ENCODE peak calls at places on chromosome 9, in nine cellular contexts. F is cardiac muscle cell, T is choroid plexus epithelial cell, W is SJSA1, X is mucosa of descending colon, J is fibroblast of lung, O is mesenchymal stem cell, K is lower lobe of right lung, P is mammary epithelial cell. Y is an unnamed sample.

GRCh38 chr9:103798620-103799019 is 295.5 kb upstream of the SMC2 start:
- DNase-seq in K (no peak), O (peak), F (no peak), X (no peak), J (no peak), W (no peak), T (peak), P (peak), Y (no peak)

GRCh38 chr9:6052520-6052919 is 37.1 kb upstream of the RANBP6 start:
- DNase-seq in K (no peak), J (no peak), T (no peak), O (no peak), F (peak), X (no peak), W (no peak), P (peak), Y (no peak)

GRCh38 chr9:35912791-35913400 is 3.6 kb downstream of the SPAAR start:
- DNase-seq in O (no peak), P (no peak), W (no peak), F (no peak), K (no peak), T (no peak), J (no peak), X (no peak), Y (no peak)

GRCh38 chr9:115369322-115369957 is 251.5 kb upstream of the TNC start:
- DNase-seq in P (peak), X (no peak), T (peak), F (no peak), J (peak), K (no peak), O (peak), W (no peak), Y (peak)

GRCh38 chr9:117060963-117061362 is 353.9 kb downstream of the ASTN2 start:
- DNase-seq in F (no peak), X (no peak), T (no peak), W (no peak), O (no peak), K (no peak), J (no peak), P (no peak), Y (no peak)

GRCh38 chr9:129763235-129763917 is 10.5 kb upstream of the PTGES start:
- DNase-seq in K (no peak), P (no peak), T (peak), X (no peak), J (peak), W (peak), O (peak), F (no peak), Y (peak)

GRCh38 chr9:4508907-4509589 is 18.8 kb downstream of the SLC1A1 start:
- DNase-seq in F (no peak), P (peak), W (no peak), T (peak), X (no peak), J (no peak), K (no peak), O (peak), Y (no peak)

GRCh38 chr9:97293207-97293721 is 14.2 kb upstream of the CCDC180 start:
- DNase-seq in T (peak), O (peak), K (no peak), J (peak), X (no peak), P (no peak), W (peak), F (no peak), Y (no peak)

GRCh38 chr9:69036319-69036718 is 767 bp downstream of the FXN start:
- DNase-seq in W (no peak), T (peak), O (peak), P (peak), F (no peak), J (no peak), K (no peak), X (no peak), Y (no peak)

GRCh38 chr9:137240321-137240840 is 706 bp upstream of the TUBB4B start:
- DNase-seq in O (peak), J (peak), P (peak), X (peak), W (no peak), T (peak), F (peak), K (peak), Y (no peak)

GRCh38 chr9:137303893-137304382 is 1.9 kb upstream of the NRARP start:
- DNase-seq in W (no peak), J (no peak), F (no peak), K (no peak), X (peak), P (no peak), O (no peak), T (no peak), Y (no peak)

GRCh38 chr9:4640027-4640426 is 22.1 kb upstream of the PLPP6 start:
- DNase-seq in X (no peak), J (peak), F (peak), T (peak), W (peak), K (no peak), P (no peak), O (peak), Y (no peak)

DNA sequence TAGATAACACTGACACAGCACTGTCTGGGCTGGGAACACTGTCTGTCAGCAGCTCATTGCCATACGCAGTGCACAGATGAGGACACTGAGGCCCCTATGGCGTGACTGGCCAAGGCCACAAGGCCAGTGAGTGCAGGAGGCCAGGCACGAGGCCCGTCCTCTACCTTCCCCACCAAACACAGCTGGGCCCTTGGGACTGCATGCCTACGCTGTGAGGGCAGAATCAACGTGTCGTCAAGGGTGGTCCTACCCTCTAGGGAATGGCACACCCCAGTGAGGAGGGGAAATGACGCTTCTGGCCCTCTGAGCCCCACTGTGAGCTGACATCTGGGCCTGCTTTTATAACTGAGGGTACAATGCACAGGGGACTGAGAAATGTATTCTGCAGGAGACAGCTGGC is 42.1 kb upstream of the SLC25A51 start:
- DNase-seq in T (no peak), O (no peak), X (no peak), P (no peak), W (no peak), J (no peak), K (peak), F (no peak), Y (no peak)
- H3K4me3 ChIP-seq in T (no peak), O (no peak), X (no peak), P (no peak), W (no peak), J (no peak), K (no peak), F (no peak), Y (no peak)

DNA sequence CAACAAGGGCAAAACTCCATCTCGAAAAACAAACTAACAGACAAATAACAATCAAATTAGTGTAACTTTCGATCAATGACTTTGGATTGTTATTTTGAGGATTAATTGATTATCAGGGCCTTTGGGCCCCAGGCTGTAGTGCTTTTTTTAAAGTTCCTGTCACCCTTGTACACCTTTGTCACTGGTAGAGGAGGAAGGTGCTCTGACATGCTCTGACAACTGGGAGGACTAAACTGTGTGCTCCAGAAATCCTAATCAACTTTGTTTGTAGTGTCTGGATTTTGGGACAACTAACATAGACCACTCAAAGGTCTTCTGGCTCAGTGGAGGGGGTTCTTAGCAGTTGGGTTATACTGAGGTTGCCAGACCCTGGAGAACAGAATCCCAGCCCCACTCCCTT is 1.8 kb downstream of the TXN start:
- DNase-seq in J (no peak), F (no peak), W (no peak), O (no peak), P (no peak), X (no peak), K (no peak), T (no peak), Y (no peak)
- H3K4me3 ChIP-seq in J (peak), F (peak), W (peak), O (peak), P (peak), X (no peak), K (peak), T (peak), Y (peak)

GRCh38 chr9:128504485-128505413 is at the start of gene GLE1:
- DNase-seq in O (peak), F (peak), J (peak), T (peak), W (peak), K (peak), P (peak), X (peak), Y (peak)

GRCh38 chr9:128503870-128504269 is 649 bp upstream of the GLE1 start:
- DNase-seq in F (peak), J (peak), O (peak), P (peak), T (peak), K (no peak), X (peak), W (no peak), Y (no peak)

GRCh38 chr9:128499920-128500319 is 4.6 kb upstream of the GLE1 start:
- DNase-seq in K (no peak), O (no peak), X (no peak), T (no peak), W (no peak), P (no peak), F (no peak), J (no peak), Y (no peak)

DNA sequence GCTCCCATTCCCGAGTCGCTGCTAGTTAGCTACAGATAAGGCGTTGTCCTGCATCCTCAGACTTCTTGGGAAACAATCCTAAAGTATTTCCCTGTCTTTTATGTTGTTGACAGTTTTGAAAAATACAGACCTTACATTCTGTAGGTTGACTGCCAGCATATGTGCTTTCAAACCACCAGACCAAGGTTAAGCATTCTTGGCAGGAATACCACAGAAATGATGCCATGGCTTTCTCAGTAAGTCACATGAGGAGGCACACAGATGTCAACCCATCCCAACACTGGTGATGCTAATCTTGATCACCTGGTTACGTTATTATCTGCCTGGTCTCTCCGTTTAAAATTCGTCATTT is 871 bp downstream of the GLE1 start:
- DNase-seq in F (no peak), T (peak), J (peak), O (no peak), X (no peak), W (no peak), K (no peak), P (no peak), Y (no peak)
- H3K4me3 ChIP-seq in F (peak), T (peak), J (peak), O (peak), X (peak), W (peak), K (peak), P (peak), Y (peak)

GRCh38 chr9:126442636-126443035 is 116.0 kb downstream of the MVB12B start:
- DNase-seq in X (no peak), O (no peak), P (no peak), J (no peak), T (no peak), F (no peak), W (no peak), K (no peak), Y (no peak)
- H3K4me3 ChIP-seq in X (no peak), O (no peak), P (no peak), J (no peak), T (no peak), F (no peak), W (no peak), K (no peak), Y (no peak)

GRCh38 chr9:133248722-133249295 is 26.2 kb downstream of the ABO start:
- DNase-seq in F (no peak), K (no peak), X (no peak), T (no peak), O (no peak), P (no peak), J (no peak), W (no peak), Y (no peak)
- H3K4me3 ChIP-seq in F (no peak), K (no peak), X (no peak), T (no peak), O (no peak), P (no peak), J (no peak), W (no peak), Y (no peak)

Y was measured in AG04450.